ENCODE peak calls at places on chromosome 19, in five cellular contexts. A is fibroblast of pulmonary artery, B is Panc1, N is suprapubic skin, W is astrocyte of the cerebellum. X is an unnamed sample.

GRCh38 chr19:47241919-47242644 is 11.1 kb upstream of the BBC3 start:
- DNase-seq in A (no peak), B (no peak), N (no peak), W (no peak), X (no peak)

GRCh38 chr19:19315444-19315843 is 4.9 kb downstream of the SUGP1 start:
- DNase-seq in A (no peak), B (no peak), N (no peak), W (no peak), X (no peak)

GRCh38 chr19:35483089-35483488 is 7.2 kb downstream of the KRTDAP start:
- DNase-seq in A (no peak), B (no peak), N (no peak), W (no peak), X (no peak)

GRCh38 chr19:37551123-37551993 is 43.2 kb downstream of the ZNF571 start:
- DNase-seq in A (peak; percentile 81), B (no peak), N (no peak), W (peak; percentile 9), X (no peak)

GRCh38 chr19:45200614-45201013 is 22.0 kb downstream of the BLOC1S3 start:
- DNase-seq in A (peak; percentile 64), B (no peak), N (no peak), W (peak; percentile 24), X (no peak)

GRCh38 chr19:11539495-11540365 is 1.1 kb downstream of the CNN1 start:
- DNase-seq in A (peak; percentile 33), B (no peak), N (no peak), W (no peak), X (no peak)

GRCh38 chr19:33422369-33423180 is 49.1 kb downstream of the CEBPG start:
- DNase-seq in A (no peak), B (no peak), N (no peak), W (no peak), X (no peak)

GRCh38 chr19:54470276-54470887 is 2.7 kb downstream of the CDC42EP5 start:
- DNase-seq in A (no peak), B (no peak), N (no peak), W (no peak), X (no peak)

GRCh38 chr19:45824041-45824471 is 8.9 kb upstream of the RSPH6A start:
- DNase-seq in A (no peak), B (no peak), N (no peak), W (no peak), X (no peak)

GRCh38 chr19:42207767-42208259 is 9.7 kb downstream of the DEDD2 start:
- DNase-seq in A (peak; percentile 71), B (no peak), N (no peak), W (peak; percentile 26), X (no peak)

GRCh38 chr19:16888629-16889371 is at the start of gene F2RL3:
- DNase-seq in A (peak; percentile 68), B (no peak), N (no peak), W (no peak), X (no peak)

GRCh38 chr19:18995804-18996241 is 37.5 kb downstream of the SUGP2 start:
- DNase-seq in A (peak; percentile 91), B (no peak), N (no peak), W (peak; percentile 81), X (no peak)

GRCh38 chr19:38409631-38410133 is 6.8 kb downstream of the FAM98C start:
- DNase-seq in A (peak; percentile 72), B (no peak), N (no peak), W (no peak), X (no peak)

GRCh38 chr19:15869109-15869555 is 28.7 kb downstream of the CYP4F2 start:
- DNase-seq in A (peak; percentile 10), B (peak; percentile 2), N (no peak), W (no peak), X (no peak)

GRCh38 chr19:46426035-46426505 is 2.7 kb downstream of the PNMA8C start:
- DNase-seq in A (no peak), B (no peak), N (no peak), W (no peak), X (no peak)

GRCh38 chr19:1125601-1126533 is 22.1 kb downstream of the GPX4 start:
- DNase-seq in A (no peak), B (no peak), N (no peak), W (no peak), X (no peak)

GRCh38 chr19:35207391-35207871 is 21.1 kb downstream of the FAM187B start:
- DNase-seq in A (no peak), B (no peak), N (no peak), W (no peak), X (no peak)

GRCh38 chr19:13428352-13428751 is 77.9 kb downstream of the CACNA1A start:
- DNase-seq in A (peak; percentile 38), B (no peak), N (no peak), W (peak; percentile 12), X (no peak)

GRCh38 chr19:12778020-12778904 is 2.9 kb upstream of the HOOK2 start:
- DNase-seq in A (peak; percentile 90), B (no peak), N (peak; percentile 90), W (no peak), X (no peak)

GRCh38 chr19:42362342-42362741 is 27.8 kb downstream of the CNFN start:
- DNase-seq in A (no peak), B (no peak), N (no peak), W (no peak), X (no peak)

GRCh38 chr19:55305491-55305890 is 19.6 kb downstream of the TMEM150B start:
- DNase-seq in A (peak; percentile 31), B (no peak), N (no peak), W (no peak), X (no peak)

GRCh38 chr19:32104465-32105235 is 240.8 kb upstream of the ZNF507 start:
- DNase-seq in A (no peak), B (no peak), N (no peak), W (no peak), X (peak; percentile 18)

GRCh38 chr19:273393-273792 is 17.8 kb downstream of the PLPP2 start:
- DNase-seq in A (no peak), B (no peak), N (no peak), W (no peak), X (no peak)

GRCh38 chr19:18998276-18998675 is 35.0 kb downstream of the SUGP2 start:
- DNase-seq in A (no peak), B (no peak), N (no peak), W (no peak), X (no peak)

GRCh38 chr19:12985049-12985776 is 10.1 kb upstream of the NFIX start:
- DNase-seq in A (no peak), B (no peak), N (peak; percentile 86), W (no peak), X (no peak)

GRCh38 chr19:35944553-35944952 is 8.4 kb downstream of the LRFN3 start:
- DNase-seq in A (no peak), B (no peak), N (no peak), W (no peak), X (no peak)

GRCh38 chr19:22619371-22619770 is 14.8 kb upstream of the ZNF492 start:
- DNase-seq in A (no peak), B (no peak), N (no peak), W (no peak), X (no peak)

GRCh38 chr19:51600940-51601575 is 29.1 kb downstream of the SIGLEC5 start:
- DNase-seq in A (no peak), B (no peak), N (no peak), W (no peak), X (no peak)

GRCh38 chr19:11199517-11199916 is 2.2 kb upstream of the KANK2 start:
- DNase-seq in A (no peak), B (no peak), N (no peak), W (no peak), X (no peak)

GRCh38 chr19:11984986-11985385 is 20.1 kb downstream of the ZNF763 start:
- DNase-seq in A (no peak), B (no peak), N (no peak), W (no peak), X (no peak)

GRCh38 chr19:19552811-19553210 is 14.7 kb downstream of the CILP2 start:
- DNase-seq in A (peak; percentile 34), B (no peak), N (no peak), W (no peak), X (no peak)

GRCh38 chr19:49119411-49120324 is at the start of gene PPFIA3:
- DNase-seq in A (peak; percentile 66), B (no peak), N (no peak), W (no peak), X (peak; percentile 65)

GRCh38 chr19:47073574-47073973 is 25.1 kb upstream of the TMEM160 start:
- DNase-seq in A (no peak), B (no peak), N (no peak), W (no peak), X (no peak)

GRCh38 chr19:39428309-39429112 is 7.2 kb downstream of the RPS16 start:
- DNase-seq in A (peak; percentile 94), B (peak; percentile 92), N (no peak), W (peak; percentile 89), X (no peak)

GRCh38 chr19:55259540-55260210 is 858 bp upstream of the PPP6R1 start:
- DNase-seq in A (peak; percentile 7), B (no peak), N (no peak), W (no peak), X (no peak)

GRCh38 chr19:7010722-7011593 is 10.3 kb downstream of the MBD3L2B start:
- DNase-seq in A (no peak), B (no peak), N (no peak), W (no peak), X (no peak)

GRCh38 chr19:38666662-38667448 is 19.4 kb downstream of the ACTN4 start:
- DNase-seq in A (peak; percentile 85), B (no peak), N (no peak), W (peak; percentile 36), X (no peak)

GRCh38 chr19:28980236-28980868 is 232.6 kb downstream of the UQCRFS1 start:
- DNase-seq in A (peak; percentile 42), B (no peak), N (no peak), W (no peak), X (no peak)
- TF ChIP-seq CTCF in A (peak; percentile 51), B (no peak), N (no peak), W (peak; percentile 12), X (peak; percentile 41)

GRCh38 chr19:58054792-58055482 is 4.1 kb upstream of the ZNF135 start:
- DNase-seq in A (peak; percentile 12), B (no peak), N (no peak), W (no peak), X (no peak)
- TF ChIP-seq CTCF in A (no peak), B (no peak), N (no peak), W (no peak), X (no peak)

GRCh38 chr19:9674669-9675357 is at the start of gene ZNF562:
- DNase-seq in A (peak; percentile 91), B (peak; percentile 47), N (peak; percentile 91), W (peak; percentile 72), X (peak; percentile 57)
- TF ChIP-seq CTCF in A (no peak), B (no peak), N (no peak), W (no peak), X (no peak)

GRCh38 chr19:40519352-40520322 is 52.8 kb downstream of the SPTBN4 start:
- DNase-seq in A (peak; percentile 43), B (no peak), N (no peak), W (no peak), X (no peak)
- TF ChIP-seq CTCF in A (no peak), B (peak; percentile 55), N (no peak), W (no peak), X (peak; percentile 12)

GRCh38 chr19:30664358-30665058 is 292.3 kb downstream of the ZNF536 start:
- DNase-seq in A (no peak), B (no peak), N (no peak), W (no peak), X (no peak)
- TF ChIP-seq CTCF in A (peak; percentile 17), B (peak; percentile 64), N (peak; percentile 10), W (peak; percentile 49), X (peak; percentile 53)

GRCh38 chr19:50465986-50466771 is 10.1 kb upstream of the EMC10 start:
- DNase-seq in A (no peak), B (no peak), N (no peak), W (no peak), X (peak; percentile 22)
- TF ChIP-seq CTCF in A (peak; percentile 16), B (no peak), N (peak; percentile 18), W (peak; percentile 22), X (peak; percentile 63)